ENCODE peak calls at places on chromosomes 2 and 18, in four cellular contexts. M is astrocyte of the cerebellum, I is H9, B is brain microvascular endothelial cell. H is an unnamed sample.

GRCh38 chr18:4358618-4359017 is 96.5 kb downstream of the DLGAP1 start:
- DNase-seq in M (no peak), I (peak), B (no peak), H (no peak)

GRCh38 chr2:138600732-138601437 is 99.3 kb downstream of the SPOPL start:
- DNase-seq in B (no peak), I (no peak), M (no peak), H (no peak)

GRCh38 chr2:181393472-181393871 is 63.7 kb upstream of the ITGA4 start:
- DNase-seq in B (peak), M (peak), I (no peak), H (no peak)

GRCh38 chr18:75162467-75162866 is 46.5 kb downstream of the PTGR3 start:
- DNase-seq in B (peak), M (peak), I (no peak), H (no peak)

GRCh38 chr2:200408428-200409311 is 101.2 kb downstream of the KCTD18 start:
- DNase-seq in M (peak), B (peak), I (no peak), H (no peak)

GRCh38 chr18:59272971-59273935 is at the start of gene RAX:
- DNase-seq in I (peak), B (no peak), M (no peak), H (peak)

GRCh38 chr2:1286929-1287328 is 126.3 kb upstream of the TPO start:
- DNase-seq in I (no peak), B (no peak), M (no peak), H (no peak)

GRCh38 chr2:210481601-210482124 is 5.1 kb upstream of the LANCL1 start:
- DNase-seq in M (no peak), I (peak), B (no peak), H (no peak)

GRCh38 chr2:156037472-156037871 is 295.0 kb downstream of the NR4A2 start:
- DNase-seq in I (no peak), B (no peak), M (no peak), H (no peak)

GRCh38 chr18:35143615-35144596 is 96.9 kb upstream of the ZNF397 start:
- DNase-seq in B (peak), M (peak), I (peak), H (peak)

GRCh38 chr2:33160217-33160616 is 213.5 kb downstream of the LTBP1 start:
- DNase-seq in B (peak), M (peak), I (no peak), H (no peak)

GRCh38 chr18:32242395-32242794 is 52.6 kb downstream of the MEP1B start:
- DNase-seq in B (no peak), M (no peak), I (no peak), H (no peak)
- TF ChIP-seq CTCF in B (no peak), M (no peak), I (no peak), H (no peak)

GRCh38 chr2:225275443-225275842 is 124.1 kb upstream of the NYAP2 start:
- DNase-seq in M (no peak), I (no peak), B (no peak), H (no peak)

GRCh38 chr2:225274751-225275150 is 124.8 kb upstream of the NYAP2 start:
- DNase-seq in I (no peak), M (peak), B (peak), H (no peak)

GRCh38 chr2:225272173-225272572 is 127.3 kb upstream of the NYAP2 start:
- DNase-seq in I (no peak), B (no peak), M (no peak), H (no peak)

GRCh38 chr2:225270053-225270452 is 129.5 kb upstream of the NYAP2 start:
- DNase-seq in M (no peak), I (no peak), B (no peak), H (no peak)

DNA sequence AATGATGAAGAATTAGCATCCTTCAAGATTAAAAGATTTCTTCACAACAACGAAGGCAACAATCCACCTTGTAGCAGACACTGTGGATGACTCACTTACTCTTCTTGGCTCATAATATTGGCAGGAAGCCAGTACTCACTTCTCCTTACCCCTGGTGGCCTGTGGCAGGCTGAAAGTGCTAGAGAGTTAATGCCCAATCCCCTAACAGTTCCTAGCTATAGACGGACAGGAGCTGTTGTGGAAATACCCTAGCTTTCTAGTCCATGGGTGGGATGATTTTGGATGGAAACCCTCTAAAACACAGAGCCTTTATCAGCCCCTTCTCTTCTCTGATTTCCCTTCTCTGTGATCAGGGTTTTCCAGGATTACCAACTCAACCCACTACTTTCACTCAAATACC is 128.6 kb upstream of the NYAP2 start:
- DNase-seq in I (no peak), B (peak), M (peak), H (no peak)
- TF ChIP-seq CTCF in I (no peak), B (peak), M (peak), H (no peak)

GRCh38 chr2:218180728-218181127 is 14.0 kb upstream of the CXCR1 start:
- DNase-seq in B (no peak), I (no peak), M (no peak), H (no peak)

DNA sequence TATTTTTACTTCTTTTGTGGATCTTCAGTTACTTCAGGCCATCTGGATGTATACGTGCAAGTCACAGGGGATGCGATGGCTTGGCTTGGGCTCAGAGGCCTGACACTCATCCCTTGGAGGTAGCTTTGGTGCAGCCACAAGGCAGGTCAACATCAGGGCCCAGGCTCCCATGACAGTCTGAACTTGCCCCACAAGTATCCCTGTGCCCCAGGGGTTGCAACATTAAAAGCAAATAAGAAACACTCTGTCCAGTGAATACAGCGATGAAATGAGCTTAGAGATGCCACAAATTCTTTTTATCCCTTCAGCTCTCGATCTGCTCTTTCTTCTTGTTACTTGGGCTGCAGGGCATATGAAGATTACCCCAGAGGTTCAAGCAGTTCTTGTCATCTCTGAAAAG is 13.0 kb upstream of the CXCR1 start:
- DNase-seq in B (no peak), M (no peak), I (no peak), H (no peak)
- TF ChIP-seq CTCF in B (no peak), M (no peak), I (no peak), H (no peak)

DNA sequence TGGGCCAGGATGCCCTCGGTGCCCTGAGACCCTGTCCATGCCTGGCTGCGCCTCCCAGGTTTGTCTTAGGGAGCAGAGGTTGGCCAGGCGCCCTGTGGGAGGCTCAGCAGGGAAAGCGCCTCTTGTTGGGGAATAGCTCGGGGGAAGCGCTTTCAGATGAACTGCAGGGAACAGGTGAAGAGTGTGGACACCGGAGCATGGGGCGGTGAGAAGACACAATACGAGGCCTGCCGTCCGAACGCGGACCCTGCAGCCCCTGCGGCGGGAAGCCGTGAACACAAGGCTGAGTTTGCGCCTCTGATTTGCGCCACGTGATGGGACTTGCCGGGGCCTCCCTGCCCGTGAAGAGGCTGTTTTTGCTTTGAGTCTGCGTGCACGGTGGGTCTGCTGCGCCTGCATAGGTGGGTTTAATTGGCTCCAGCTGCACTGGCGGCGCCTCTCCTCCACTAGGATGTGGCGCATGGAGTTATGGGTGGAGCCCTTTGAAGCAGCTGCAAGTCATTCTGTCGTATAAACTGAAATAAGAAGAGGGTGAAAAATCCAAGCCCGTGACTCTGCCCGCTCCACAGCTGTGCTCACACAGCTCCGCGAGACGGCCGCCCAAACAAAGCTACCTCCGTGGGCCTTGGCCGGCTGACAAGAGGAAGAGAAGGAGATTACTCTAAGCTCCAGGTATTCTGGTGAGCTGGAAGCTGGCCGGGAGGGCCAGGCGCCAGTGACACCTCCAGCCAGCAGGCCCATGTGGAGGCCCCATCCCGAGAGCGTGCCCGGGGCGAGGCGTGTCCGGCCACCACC is 103.5 kb upstream of the CTDP1 start:
- DNase-seq in I (peak), B (peak), M (no peak), H (no peak)
- TF ChIP-seq CTCF in I (no peak), B (no peak), M (no peak), H (no peak)

H was measured in progenitor cell of endocrine pancreas.